ENCODE peak calls at places on chromosomes 5 and 9, in five cellular contexts. V, D, G, Z and Q are unnamed samples.

GRCh38 chr5:175728885-175729828 is 71.3 kb downstream of the HRH2 start:
- DNase-seq in V (no peak), D (no peak), G (no peak), Z (no peak), Q (no peak)

GRCh38 chr5:14185336-14186131 is 42.4 kb downstream of the TRIO start:
- DNase-seq in V (no peak), D (no peak), G (no peak), Z (no peak), Q (no peak)

GRCh38 chr5:149745-150450 is 41.4 kb upstream of the LRRC14B start:
- DNase-seq in V (peak), D (no peak), G (no peak), Z (no peak), Q (no peak)

GRCh38 chr5:15844253-15844652 is 335.3 kb downstream of the MARCHF11 start:
- DNase-seq in V (no peak), D (no peak), G (no peak), Z (no peak), Q (no peak)

GRCh38 chr5:161314033-161314432 is 232.5 kb downstream of the GABRB2 start:
- DNase-seq in V (peak), D (no peak), G (no peak), Z (no peak), Q (no peak)

GRCh38 chr5:93307557-93307956 is 273.5 kb downstream of the NR2F1-AS1 start:
- DNase-seq in V (no peak), D (no peak), G (no peak), Z (no peak), Q (no peak)

GRCh38 chr5:23994581-23995370 is 487.4 kb downstream of the PRDM9 start:
- DNase-seq in V (peak), D (no peak), G (peak), Z (no peak), Q (peak)

GRCh38 chr5:114989512-114989911 is 180.2 kb downstream of the TRIM36 start:
- DNase-seq in V (no peak), D (no peak), G (no peak), Z (no peak), Q (no peak)

GRCh38 chr9:134381262-134381661 is 55.0 kb downstream of the RXRA start:
- DNase-seq in V (no peak), D (no peak), G (no peak), Z (no peak), Q (no peak)

GRCh38 chr5:134436523-134437339 is 25.1 kb upstream of the CDKN2AIPNL start:
- DNase-seq in V (no peak), D (peak), G (peak), Z (no peak), Q (peak)

GRCh38 chr5:138953370-138954256 is 78.5 kb upstream of the LRRTM2 start:
- DNase-seq in V (no peak), D (peak), G (peak), Z (peak), Q (no peak)

GRCh38 chr9:110579763-110580255 is 268 bp upstream of the SVEP1 start:
- DNase-seq in V (no peak), D (no peak), G (no peak), Z (no peak), Q (no peak)

GRCh38 chr5:62605638-62606037 is 27.0 kb downstream of the LRRC70 start:
- DNase-seq in V (no peak), D (no peak), G (no peak), Z (no peak), Q (no peak)

GRCh38 chr5:153573326-153574033 is 83.0 kb downstream of the GRIA1 start:
- DNase-seq in V (peak), D (no peak), G (no peak), Z (no peak), Q (no peak)

GRCh38 chr5:143985832-143986485 is 174.0 kb downstream of the HMHB1 start:
- DNase-seq in V (peak), D (no peak), G (no peak), Z (no peak), Q (no peak)

GRCh38 chr9:22237497-22238363 is 208.9 kb upstream of the DMRTA1 start:
- DNase-seq in V (peak), D (peak), G (no peak), Z (no peak), Q (peak)

GRCh38 chr5:172282277-172283019 is 1.1 kb downstream of the UBTD2 start:
- DNase-seq in V (peak), D (no peak), G (no peak), Z (no peak), Q (no peak)

GRCh38 chr5:179494774-179495173 is 55.6 kb upstream of the RUFY1 start:
- DNase-seq in V (no peak), D (no peak), G (no peak), Z (no peak), Q (no peak)

GRCh38 chr5:138529812-138530211 is 13.2 kb downstream of the ETF1 start:
- DNase-seq in V (no peak), D (no peak), G (no peak), Z (no peak), Q (no peak)

GRCh38 chr5:8923516-8923915 is 622.4 kb downstream of the SEMA5A start:
- DNase-seq in V (no peak), D (no peak), G (no peak), Z (no peak), Q (no peak)